ENCODE peak calls at places on chromosome 21, in ten cellular contexts. P is left ventricle myocardium inferior, W is HEK293T, I is ELR, Z is epithelial cell of esophagus, G is HTR-8/SVneo, D is A549, R is dermis blood vessel endothelial cell, F is HFF-Myc, H is GF-D8. T is an unnamed sample.

GRCh38 chr21:36718951-36719501 is 20.1 kb downstream of the SIM2 start:
- DNase-seq in G (no peak), W (no peak), R (no peak), F (no peak), I (peak), Z (peak), H (no peak), P (no peak), D (no peak), T (peak)

GRCh38 chr21:31111093-31111492 is 72.8 kb upstream of the KRTAP19-8 start:
- DNase-seq in H (no peak), G (no peak), Z (no peak), W (no peak), D (no peak), I (no peak), F (no peak), R (no peak), P (no peak), T (no peak)

GRCh38 chr21:43994085-43994484 is 18.0 kb upstream of the TRAPPC10 start:
- DNase-seq in D (no peak), W (no peak), H (no peak), P (no peak), R (no peak), G (no peak), F (no peak), Z (no peak), I (no peak), T (no peak)

GRCh38 chr21:45644041-45644906 is 749 bp downstream of the PCBP3 start:
- DNase-seq in Z (no peak), P (no peak), I (no peak), D (no peak), F (no peak), R (no peak), G (no peak), W (no peak), H (no peak), T (no peak)

GRCh38 chr21:38771536-38771935 is 34.2 kb upstream of the ETS2 start:
- DNase-seq in P (no peak), I (no peak), Z (no peak), W (no peak), G (no peak), R (no peak), F (no peak), D (peak), H (no peak), T (no peak)

GRCh38 chr21:36766511-36766910 is 67.6 kb downstream of the SIM2 start:
- DNase-seq in P (no peak), I (no peak), D (no peak), F (no peak), Z (no peak), G (no peak), H (no peak), R (no peak), W (no peak), T (no peak)

GRCh38 chr21:14482165-14482564 is 64.0 kb downstream of the SAMSN1 start:
- DNase-seq in G (no peak), P (no peak), R (no peak), I (no peak), F (no peak), H (peak), Z (no peak), W (no peak), D (no peak), T (no peak)

GRCh38 chr21:35070436-35070835 is 21.3 kb upstream of the RUNX1 start:
- DNase-seq in F (no peak), P (no peak), G (no peak), R (no peak), H (no peak), Z (no peak), I (no peak), D (no peak), W (no peak), T (no peak)

GRCh38 chr21:44306926-44307687 is 7.3 kb downstream of the PFKL start:
- DNase-seq in P (no peak), H (no peak), G (no peak), D (no peak), I (no peak), W (no peak), R (no peak), F (no peak), Z (no peak), T (no peak)

GRCh38 chr21:26170471-26171309 is at the start of gene APP:
- DNase-seq in W (peak), G (peak), R (peak), F (no peak), D (peak), P (peak), I (peak), Z (peak), H (peak), T (peak)

GRCh38 chr21:17428484-17428869 is 84.4 kb upstream of the CXADR start:
- DNase-seq in W (no peak), R (no peak), F (no peak), G (no peak), H (no peak), I (no peak), Z (no peak), D (no peak), P (no peak), T (no peak)

GRCh38 chr21:37916795-37917142 is 512 bp upstream of the KCNJ6 start:
- DNase-seq in I (peak), H (no peak), D (peak), R (peak), W (peak), P (no peak), Z (no peak), G (no peak), F (no peak), T (no peak)

GRCh38 chr21:37358392-37358791 is 8.2 kb upstream of the DYRK1A start:
- DNase-seq in W (no peak), P (no peak), I (no peak), D (no peak), G (no peak), H (peak), Z (peak), F (no peak), R (peak), T (no peak)

GRCh38 chr21:14553422-14553821 is 7.3 kb upstream of the SAMSN1 start:
- DNase-seq in Z (no peak), G (no peak), D (no peak), P (no peak), H (no peak), W (no peak), F (no peak), I (no peak), R (no peak), T (no peak)

GRCh38 chr21:25963186-25963585 is 207.4 kb downstream of the APP start:
- DNase-seq in G (peak), F (no peak), I (peak), P (no peak), Z (peak), H (no peak), D (peak), W (no peak), R (peak), T (peak)

GRCh38 chr21:44758781-44759627 is 42.6 kb downstream of the UBE2G2 start:
- DNase-seq in F (no peak), P (no peak), G (no peak), D (no peak), R (no peak), Z (no peak), W (no peak), H (no peak), I (no peak), T (no peak)

GRCh38 chr21:36909901-36910561 is 56.4 kb downstream of the HLCS start:
- DNase-seq in H (no peak), I (peak), Z (peak), R (peak), P (no peak), D (peak), G (peak), W (no peak), F (peak), T (peak)

GRCh38 chr21:44965251-44966022 is 25.6 kb downstream of the SLX9 start:
- DNase-seq in Z (no peak), G (peak), H (peak), F (no peak), D (no peak), P (no peak), I (peak), W (no peak), R (no peak), T (no peak)

GRCh38 chr21:28788030-28788429 is 204.6 kb downstream of the LTN1 start:
- DNase-seq in I (no peak), F (no peak), P (no peak), R (no peak), W (no peak), H (no peak), Z (no peak), G (no peak), D (no peak), T (no peak)

GRCh38 chr21:22120616-22121266 is 1122.5 kb downstream of the NCAM2 start:
- DNase-seq in F (no peak), G (no peak), D (peak), H (no peak), P (no peak), R (no peak), I (peak), Z (no peak), W (peak), T (no peak)

GRCh38 chr21:42102063-42102462 is 30.9 kb downstream of the UMODL1 start:
- DNase-seq in Z (peak), W (no peak), F (no peak), H (no peak), G (no peak), P (no peak), D (no peak), I (no peak), R (no peak), T (no peak)

GRCh38 chr21:37101384-37101783 is 28.3 kb downstream of the TTC3 start:
- DNase-seq in R (no peak), D (peak), P (no peak), F (no peak), H (no peak), G (no peak), Z (peak), I (peak), W (no peak), T (no peak)

GRCh38 chr21:38796426-38796825 is 9.3 kb upstream of the ETS2 start:
- DNase-seq in D (no peak), P (no peak), H (no peak), W (no peak), G (no peak), I (peak), R (peak), Z (peak), F (no peak), T (no peak)

GRCh38 chr21:32976791-32977190 is 48.9 kb upstream of the OLIG2 start:
- DNase-seq in W (no peak), Z (no peak), H (no peak), D (no peak), P (no peak), I (no peak), R (no peak), G (no peak), F (no peak), T (no peak)

GRCh38 chr21:43787180-43787533 is 2.2 kb upstream of the RRP1 start:
- DNase-seq in H (no peak), I (no peak), G (no peak), Z (no peak), P (no peak), R (no peak), W (no peak), F (no peak), D (no peak), T (no peak)

GRCh38 chr21:28442624-28443023 is 550.1 kb downstream of the LTN1 start:
- DNase-seq in W (no peak), Z (peak), I (peak), P (no peak), D (no peak), F (peak), H (no peak), R (peak), G (no peak), T (no peak)

GRCh38 chr21:35027558-35028450 is 21.3 kb downstream of the RUNX1 start:
- DNase-seq in P (no peak), W (no peak), F (no peak), D (no peak), I (no peak), Z (no peak), H (peak), R (no peak), G (no peak), T (no peak)

GRCh38 chr21:20999567-21000169 is 1.5 kb downstream of the NCAM2 start:
- DNase-seq in W (peak), Z (peak), F (peak), I (peak), D (peak), G (peak), R (peak), H (no peak), P (no peak), T (no peak)

GRCh38 chr21:42021751-42022430 is 11.7 kb upstream of the ZBTB21 start:
- DNase-seq in W (no peak), P (no peak), R (no peak), F (no peak), H (no peak), I (no peak), D (no peak), G (no peak), Z (no peak), T (no peak)

GRCh38 chr21:34670962-34671348 is 2.2 kb downstream of the CLIC6 start:
- DNase-seq in I (peak), P (no peak), W (no peak), R (no peak), Z (no peak), F (no peak), D (no peak), G (no peak), H (no peak), T (no peak)

GRCh38 chr21:17859661-17860060 is 40.5 kb upstream of the C21orf91 start:
- DNase-seq in R (no peak), D (no peak), P (no peak), F (no peak), H (no peak), W (no peak), I (no peak), G (no peak), Z (no peak), T (no peak)

GRCh38 chr21:34707876-34708325 is 39.1 kb downstream of the CLIC6 start:
- DNase-seq in P (no peak), F (no peak), H (no peak), I (no peak), D (no peak), G (no peak), W (no peak), R (no peak), Z (no peak), T (no peak)

GRCh38 chr21:34357889-34358288 is 5.9 kb upstream of the KCNE2 start:
- DNase-seq in Z (no peak), R (no peak), W (no peak), I (no peak), H (no peak), F (no peak), G (no peak), P (no peak), D (no peak), T (no peak)

GRCh38 chr21:46141767-46142580 is 13.4 kb downstream of the FTCD start:
- DNase-seq in I (no peak), D (no peak), R (no peak), G (no peak), H (no peak), F (no peak), P (peak), Z (no peak), W (no peak), T (no peak)

GRCh38 chr21:37987668-37988067 is 71.4 kb upstream of the KCNJ6 start:
- DNase-seq in H (no peak), Z (no peak), G (no peak), W (no peak), R (no peak), P (no peak), F (no peak), D (no peak), I (no peak), T (no peak)

GRCh38 chr21:41139275-41139674 is 28.7 kb upstream of the BACE2 start:
- DNase-seq in Z (no peak), I (no peak), H (no peak), F (no peak), R (no peak), D (no peak), P (no peak), W (no peak), G (no peak), T (no peak)

GRCh38 chr21:36962098-36962780 is 4.2 kb downstream of the HLCS start:
- DNase-seq in D (no peak), W (no peak), G (no peak), Z (no peak), P (no peak), F (no peak), I (no peak), R (no peak), H (no peak), T (no peak)

GRCh38 chr21:35533893-35534292 is 484.8 kb upstream of the RUNX1 start:
- DNase-seq in D (no peak), G (no peak), I (no peak), Z (no peak), H (no peak), R (no peak), P (no peak), W (no peak), F (no peak), T (no peak)

T was measured in PC-9.